ENCODE peak calls at places on chromosomes 7 and 10, in six cellular contexts. M is lower leg skin, N is H9, Q is Calu3, I is left ventricle myocardium inferior, J is AG04450. C is an unnamed sample.

GRCh38 chr10:63692205-63692896 is 171.2 kb downstream of the REEP3 start:
- DNase-seq in J (no peak), Q (no peak), N (no peak), M (no peak), I (no peak), C (no peak)

GRCh38 chr10:83983578-83984255 is 155.6 kb upstream of the GHITM start:
- DNase-seq in M (no peak), J (no peak), Q (no peak), N (peak), I (no peak), C (no peak)

GRCh38 chr7:101094791-101095375 is 9.6 kb downstream of the TRIM56 start:
- DNase-seq in J (peak), I (no peak), M (no peak), Q (peak), N (peak), C (no peak)

GRCh38 chr7:117997862-117998825 is 124.9 kb upstream of the CTTNBP2 start:
- DNase-seq in Q (no peak), N (no peak), I (no peak), J (no peak), M (no peak), C (no peak)

GRCh38 chr7:51121945-51122425 is 194.6 kb downstream of the COBL start:
- DNase-seq in M (no peak), Q (no peak), N (no peak), I (peak), J (no peak), C (no peak)

GRCh38 chr7:50554431-50554830 is 10.8 kb downstream of the DDC start:
- DNase-seq in M (no peak), N (no peak), J (no peak), Q (no peak), I (no peak), C (peak)

GRCh38 chr10:33524966-33525365 is 190.5 kb upstream of the NRP1 start:
- DNase-seq in M (no peak), N (no peak), I (no peak), Q (no peak), J (peak), C (no peak)

GRCh38 chr7:33904680-33905388 is 505 bp upstream of the BMPER start:
- DNase-seq in I (peak), Q (peak), N (peak), J (no peak), M (no peak), C (peak)

GRCh38 chr7:55188590-55189446 is 170.0 kb downstream of the EGFR start:
- DNase-seq in N (no peak), Q (no peak), M (peak), I (no peak), J (no peak), C (no peak)

GRCh38 chr7:144118341-144118740 is 4.6 kb upstream of the OR2A14 start:
- DNase-seq in J (no peak), N (no peak), M (no peak), Q (no peak), I (no peak), C (no peak)

GRCh38 chr7:4815121-4815520 is 39.7 kb downstream of the AP5Z1 start:
- DNase-seq in J (no peak), I (no peak), M (no peak), N (no peak), Q (no peak), C (no peak)

GRCh38 chr10:55287346-55287745 is 486.3 kb upstream of the PCDH15 start:
- DNase-seq in I (no peak), J (no peak), M (no peak), N (no peak), Q (no peak), C (no peak)

GRCh38 chr10:77504870-77505257 is 132.7 kb downstream of the KCNMA1 start:
- DNase-seq in I (no peak), Q (peak), J (no peak), M (no peak), N (no peak), C (no peak)

GRCh38 chr10:73850863-73851461 is 23.4 kb downstream of the CAMK2G start:
- DNase-seq in Q (no peak), N (no peak), I (peak), M (peak), J (no peak), C (no peak)

GRCh38 chr7:128122577-128123290 is 91.5 kb upstream of the LRRC4 start:
- DNase-seq in M (no peak), N (no peak), J (no peak), Q (no peak), I (no peak), C (no peak)

GRCh38 chr10:77906863-77907861 is 19.4 kb downstream of the DLG5 start:
- DNase-seq in Q (no peak), N (no peak), M (no peak), I (no peak), J (no peak), C (no peak)

GRCh38 chr7:155917836-155918385 is 105.6 kb upstream of the SHH start:
- DNase-seq in M (no peak), N (no peak), I (no peak), Q (no peak), J (no peak), C (no peak)

GRCh38 chr10:921471-922414 is 9.8 kb downstream of the LARP4B start:
- DNase-seq in J (no peak), M (no peak), I (no peak), Q (no peak), N (no peak), C (no peak)

GRCh38 chr10:101617102-101617823 is 29.1 kb downstream of the DPCD start:
- DNase-seq in I (no peak), N (no peak), Q (no peak), M (no peak), J (no peak), C (no peak)

GRCh38 chr7:148540041-148540738 is 50.4 kb upstream of the C7orf33 start:
- DNase-seq in Q (no peak), M (no peak), I (peak), J (no peak), N (no peak), C (no peak)

GRCh38 chr10:18260308-18260971 is 120.2 kb downstream of the CACNB2 start:
- DNase-seq in M (no peak), Q (no peak), J (no peak), N (no peak), I (no peak), C (no peak)

GRCh38 chr7:134016223-134016941 is 110.8 kb upstream of the LRGUK start:
- DNase-seq in I (no peak), N (peak), M (no peak), Q (peak), J (no peak), C (no peak)

GRCh38 chr10:14905890-14906289 is 27.2 kb downstream of the SUV39H2 start:
- DNase-seq in Q (no peak), N (no peak), M (no peak), J (no peak), I (no peak), C (no peak)

GRCh38 chr10:58180633-58181032 is 87.1 kb downstream of the IPMK start:
- DNase-seq in M (no peak), Q (peak), I (no peak), J (no peak), N (no peak), C (no peak)

DNA sequence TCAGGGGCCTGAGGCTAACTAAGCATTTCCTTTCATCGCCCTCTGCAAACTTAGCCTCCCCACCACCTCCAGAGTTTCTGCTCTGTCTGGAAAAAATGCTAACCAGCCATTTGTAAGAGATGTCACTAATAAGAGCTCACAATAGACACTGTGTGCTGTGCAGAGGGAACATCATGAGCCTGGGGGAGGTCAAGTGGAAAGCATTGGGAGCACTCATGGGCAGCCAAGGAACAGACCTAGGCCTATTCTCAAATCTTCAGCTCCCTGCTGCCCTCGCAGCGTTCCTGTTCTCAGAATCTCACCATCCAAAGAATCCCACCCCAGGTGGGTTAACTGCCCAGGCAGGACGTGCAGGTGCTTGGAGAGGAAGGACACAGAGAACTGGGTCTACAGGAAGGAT is 27.1 kb upstream of the GPAM start:
- DNase-seq in M (no peak), Q (no peak), N (no peak), I (no peak), J (no peak), C (no peak)
- TF ChIP-seq CTCF in M (no peak), Q (no peak), N (no peak), I (no peak), J (no peak), C (no peak)

GRCh38 chr7:70829221-70830059 is 302.5 kb upstream of the GALNT17 start:
- DNase-seq in M (peak), N (peak), Q (peak), I (peak), J (no peak), C (peak)
- TF ChIP-seq CTCF in M (no peak), N (peak), Q (peak), I (peak), J (peak), C (peak)

GRCh38 chr7:74203157-74203556 is 6.6 kb upstream of the LAT2 start:
- DNase-seq in N (peak), J (no peak), Q (peak), M (no peak), I (no peak), C (no peak)
- TF ChIP-seq CTCF in N (peak), J (peak), Q (no peak), M (no peak), I (peak), C (peak)

GRCh38 chr10:69123747-69124557 is at the start of gene VPS26A:
- DNase-seq in Q (peak), M (peak), I (peak), N (peak), J (peak), C (peak)
- TF ChIP-seq CTCF in Q (no peak), M (no peak), I (peak), N (no peak), J (no peak), C (peak)

GRCh38 chr7:77985974-77986339 is 187.4 kb downstream of the PHTF2 start:
- DNase-seq in J (no peak), N (no peak), I (no peak), M (no peak), Q (no peak), C (no peak)

GRCh38 chr7:77985232-77985973 is 186.8 kb downstream of the PHTF2 start:
- DNase-seq in M (no peak), J (no peak), I (no peak), N (no peak), Q (no peak), C (no peak)

GRCh38 chr7:77993823-77994222 is 195.2 kb downstream of the PHTF2 start:
- DNase-seq in Q (no peak), M (no peak), I (no peak), N (no peak), J (no peak), C (no peak)

GRCh38 chr7:77991656-77992055 is 193.1 kb downstream of the PHTF2 start:
- DNase-seq in M (no peak), J (no peak), I (no peak), Q (no peak), N (no peak), C (no peak)

DNA sequence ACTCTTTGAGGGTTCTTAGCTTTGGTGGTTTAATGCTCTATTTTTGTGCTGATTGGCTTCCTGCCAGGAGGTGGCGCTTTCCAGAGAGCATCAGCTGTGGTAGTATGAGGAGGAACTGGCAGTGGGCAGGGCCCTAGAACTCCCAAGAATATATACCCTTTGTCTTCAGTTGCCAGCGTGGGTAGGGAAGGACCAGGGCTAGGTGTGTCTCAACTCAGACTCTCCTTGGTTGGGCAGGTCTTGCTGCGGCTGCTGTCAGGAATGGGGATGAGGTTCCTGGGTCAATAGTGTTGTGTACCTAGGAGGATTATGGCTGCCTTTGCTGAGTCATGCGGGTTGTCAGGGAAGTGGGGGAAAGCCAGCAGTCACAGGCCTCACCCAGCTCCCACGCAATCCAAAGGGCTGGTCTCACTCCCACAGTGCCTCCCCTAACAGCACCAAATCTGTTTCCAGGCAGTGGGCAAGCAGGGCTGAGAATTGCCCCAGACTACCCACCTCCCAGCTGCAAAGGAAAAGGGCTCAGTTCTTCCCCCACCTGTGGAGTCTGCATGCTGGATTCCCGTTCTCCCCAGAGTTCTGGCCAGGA is 191.5 kb downstream of the PHTF2 start:
- DNase-seq in M (no peak), J (no peak), Q (peak), N (peak), I (no peak), C (no peak)
- TF ChIP-seq CTCF in M (no peak), J (no peak), Q (no peak), N (peak), I (no peak), C (peak)

GRCh38 chr7:126783613-126784012 is 469.1 kb downstream of the GRM8 start:
- DNase-seq in I (no peak), N (no peak), J (no peak), Q (no peak), M (no peak), C (no peak)
- TF ChIP-seq CTCF in I (no peak), N (no peak), J (no peak), Q (no peak), M (no peak), C (no peak)

GRCh38 chr10:79004311-79004710 is 64.5 kb upstream of the ZMIZ1 start:
- DNase-seq in N (no peak), I (no peak), M (no peak), Q (no peak), J (no peak), C (no peak)

GRCh38 chr10:79003183-79004100 is 65.3 kb upstream of the ZMIZ1 start:
- DNase-seq in N (no peak), M (no peak), Q (no peak), J (no peak), I (no peak), C (no peak)

GRCh38 chr10:78997635-78998618 is 70.8 kb upstream of the ZMIZ1 start:
- DNase-seq in J (no peak), M (no peak), N (no peak), I (no peak), Q (no peak), C (no peak)

GRCh38 chr10:79002336-79002735 is 66.4 kb upstream of the ZMIZ1 start:
- DNase-seq in I (no peak), M (no peak), J (no peak), N (no peak), Q (no peak), C (no peak)

DNA sequence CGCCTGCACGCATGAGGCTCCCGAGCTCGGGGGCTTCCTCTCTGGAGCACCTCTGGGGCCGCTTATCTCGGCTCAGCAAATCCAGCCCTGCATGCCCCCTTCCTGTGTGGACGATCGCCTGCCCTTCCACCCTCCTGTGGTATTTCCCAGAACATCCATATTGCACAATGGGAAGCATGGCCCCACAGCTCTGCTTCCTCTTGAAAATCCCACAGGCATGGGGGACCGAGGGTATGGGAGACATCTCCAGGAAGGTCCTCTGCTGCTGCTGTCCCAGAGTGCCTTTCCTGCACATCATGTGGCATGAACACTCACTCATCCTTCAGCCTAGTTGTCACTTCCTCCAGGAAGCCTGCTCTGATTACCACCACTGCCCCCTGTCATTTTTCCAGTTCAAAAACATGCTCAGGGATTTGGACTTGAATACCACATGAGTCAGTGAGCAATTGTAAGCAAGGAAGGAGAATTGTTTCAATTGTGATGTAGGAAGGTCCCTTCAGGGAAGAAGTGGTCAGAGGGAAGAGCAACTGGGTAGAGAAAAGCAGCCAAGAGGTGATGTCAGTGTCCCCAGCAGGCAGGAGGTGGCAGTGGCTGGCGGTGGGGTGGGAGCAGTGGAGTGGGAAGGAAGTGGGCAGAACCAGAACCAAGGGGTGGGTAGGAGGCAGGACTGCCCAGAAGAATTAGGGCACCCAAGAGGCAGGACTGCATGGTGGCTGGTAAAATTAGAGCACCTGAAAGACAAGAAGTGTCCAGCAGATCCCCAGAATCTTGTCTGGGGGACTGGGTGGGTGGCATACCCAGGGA is 67.5 kb upstream of the ZMIZ1 start:
- DNase-seq in M (no peak), I (no peak), Q (no peak), J (no peak), N (no peak), C (no peak)
- TF ChIP-seq CTCF in M (no peak), I (no peak), Q (no peak), J (no peak), N (no peak), C (no peak)

GRCh38 chr7:142338633-142339501 is 81.0 kb upstream of the PRSS58 start:
- DNase-seq in J (no peak), Q (no peak), N (peak), I (no peak), M (no peak), C (no peak)
- TF ChIP-seq CTCF in J (peak), Q (no peak), N (peak), I (no peak), M (no peak), C (peak)

GRCh38 chr10:128268015-128268722 is 141.9 kb upstream of the MKI67 start:
- DNase-seq in J (no peak), N (peak), Q (peak), M (no peak), I (no peak), C (peak)
- TF ChIP-seq CTCF in J (no peak), N (peak), Q (no peak), M (no peak), I (peak), C (peak)

GRCh38 chr7:116341222-116341907 is 131.0 kb downstream of the TES start:
- DNase-seq in N (no peak), I (no peak), Q (no peak), J (no peak), M (no peak), C (no peak)
- TF ChIP-seq CTCF in N (peak), I (peak), Q (no peak), J (peak), M (no peak), C (no peak)